ENCODE peak calls at places on chromosomes 11 and 22, in five cellular contexts. U, P, B, R and D are unnamed samples.

GRCh38 chr22:47420211-47420610 is 657.8 kb downstream of the TBC1D22A start:
- DNase-seq in P (no peak), B (no peak), R (no peak), U (no peak), D (no peak)

GRCh38 chr11:134497586-134497985 is 85.5 kb upstream of the B3GAT1 start:
- DNase-seq in B (peak; percentile 30), P (no peak), R (peak; percentile 39), U (no peak), D (peak; percentile 20)

GRCh38 chr22:41810022-41810421 is 9.5 kb downstream of the CCDC134 start:
- DNase-seq in P (no peak), R (no peak), U (no peak), B (no peak), D (no peak)

GRCh38 chr22:46063861-46064235 is 86.5 kb upstream of the PPARA start:
- DNase-seq in P (peak; percentile 43), R (peak; percentile 66), B (peak; percentile 58), U (no peak), D (no peak)

GRCh38 chr11:127023991-127024390 is 23.4 kb upstream of the KIRREL3 start:
- DNase-seq in U (no peak), R (no peak), P (no peak), B (no peak), D (no peak)

GRCh38 chr11:8937159-8937558 is 4.4 kb upstream of the C11orf16 start:
- DNase-seq in R (no peak), B (no peak), P (no peak), U (no peak), D (no peak)

GRCh38 chr11:9601041-9601875 is 27.8 kb downstream of the WEE1 start:
- DNase-seq in B (no peak), R (no peak), P (no peak), U (no peak), D (peak; percentile 33)

GRCh38 chr22:36579441-36579840 is 50.5 kb upstream of the EIF3D start:
- DNase-seq in B (no peak), P (no peak), R (no peak), U (no peak), D (no peak)

GRCh38 chr11:84922212-84922805 is 704.8 kb downstream of the DLG2 start:
- DNase-seq in P (no peak), U (no peak), B (no peak), R (no peak), D (no peak)

GRCh38 chr11:76748931-76749330 is 34.2 kb upstream of the TSKU start:
- DNase-seq in B (no peak), U (no peak), P (no peak), R (no peak), D (no peak)
- H3K4me3 ChIP-seq in B (no peak overlapping the region), U (no peak overlapping the region), P (no peak overlapping the region), R (no peak overlapping the region), D (no peak overlapping the region)

GRCh38 chr22:21567456-21568206 is at the start of gene UBE2L3:
- DNase-seq in P (peak; percentile 88), B (peak; percentile 66), U (peak; percentile 73), R (peak; percentile 88), D (peak; percentile 84)

GRCh38 chr22:21571679-21572078 is 4.2 kb downstream of the UBE2L3 start:
- DNase-seq in B (no peak), R (no peak), P (no peak), U (no peak), D (no peak)

GRCh38 chr22:21569459-21570161 is 2.1 kb downstream of the UBE2L3 start:
- DNase-seq in R (no peak), U (no peak), P (no peak), B (no peak), D (no peak)

GRCh38 chr22:21570398-21570797 is 2.9 kb downstream of the UBE2L3 start:
- DNase-seq in B (no peak), R (no peak), P (no peak), U (no peak), D (no peak)

DNA sequence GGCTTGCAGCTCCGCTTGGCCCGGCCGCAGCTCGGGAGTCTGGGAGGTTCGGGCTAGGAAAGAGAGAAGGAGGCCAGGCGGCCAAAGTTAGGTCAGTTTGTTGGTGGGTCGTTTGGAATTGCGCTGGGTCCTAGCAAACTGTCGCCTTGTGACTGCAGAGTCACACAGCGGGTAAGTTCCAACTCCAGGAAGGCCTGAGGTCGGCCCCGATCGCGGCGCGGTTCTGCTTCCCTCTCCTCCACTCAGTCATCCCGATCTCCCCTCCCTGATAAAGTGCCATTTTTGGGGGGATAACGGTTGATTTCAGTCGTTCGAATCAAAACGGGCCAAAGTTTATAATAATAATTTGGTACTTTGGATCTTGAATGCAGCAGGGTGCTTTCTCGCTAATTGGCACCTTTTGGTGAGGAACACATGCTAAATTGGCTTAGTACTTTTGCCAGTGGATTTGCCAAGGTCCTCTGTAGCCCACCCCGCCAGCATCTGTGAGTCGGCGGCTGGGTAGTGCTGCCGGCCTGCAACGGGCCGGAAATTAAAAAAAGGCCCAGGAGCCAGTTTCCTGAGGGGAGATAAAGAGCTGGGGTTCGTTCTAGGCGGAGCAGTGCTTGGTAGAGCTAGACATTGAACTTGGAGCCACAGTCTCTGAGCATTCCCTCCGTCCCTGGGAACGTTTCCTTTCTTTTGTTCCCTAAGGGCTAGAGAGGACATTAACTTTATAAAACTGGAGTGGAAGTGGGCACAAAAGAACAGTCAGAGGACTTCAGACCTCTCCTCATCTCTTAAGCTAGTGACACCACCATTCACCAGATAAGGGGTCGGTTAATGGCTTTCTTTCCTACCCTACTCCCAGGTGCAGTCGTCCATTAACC is 927 bp downstream of the UBE2L3 start:
- DNase-seq in U (no peak), B (no peak), P (no peak), R (no peak), D (no peak)
- TF ChIP-seq POLR2A in U (no peak), B (no peak), P (no peak), R (no peak), D (no peak)

DNA sequence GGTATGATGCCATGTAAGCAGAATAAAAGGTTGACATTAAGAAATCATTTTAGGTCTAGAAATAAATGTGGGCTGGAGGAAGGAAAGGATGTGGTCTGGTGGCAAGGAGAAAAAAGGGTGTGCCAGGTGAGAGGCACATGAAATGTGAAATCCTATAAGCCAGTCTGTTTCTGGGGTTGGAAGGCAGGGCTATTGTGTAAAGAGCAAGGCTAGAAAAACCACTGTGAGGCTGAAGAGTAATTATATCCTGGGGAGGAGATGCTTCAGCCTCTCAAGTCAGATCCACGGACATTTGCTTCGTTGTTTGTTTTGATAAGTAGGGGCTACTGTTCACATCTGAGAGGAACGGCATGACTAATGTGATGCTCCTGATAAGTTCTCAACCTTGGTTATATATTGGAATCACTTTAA is 77.5 kb upstream of the CTSC start:
- DNase-seq in R (no peak), P (no peak), U (no peak), B (no peak), D (no peak)
- H3K4me3 ChIP-seq in R (no peak overlapping the region), P (no peak overlapping the region), U (no peak overlapping the region), B (no peak overlapping the region), D (no peak overlapping the region)

GRCh38 chr22:39311592-39312400 is 7.6 kb downstream of the RPL3 start:
- DNase-seq in P (no peak), U (no peak), B (no peak), R (no peak), D (no peak)
- TF ChIP-seq POLR2A in P (no peak), U (no peak), B (no peak), R (no peak), D (no peak)

GRCh38 chr11:104159356-104159755 is 4.6 kb downstream of the PDGFD start:
- DNase-seq in U (no peak), R (no peak), B (no peak), P (no peak), D (no peak)

GRCh38 chr11:104164028-104164520 is at the start of gene PDGFD:
- DNase-seq in U (peak; percentile 32), P (peak; percentile 83), R (peak; percentile 72), B (peak; percentile 37), D (peak; percentile 43)

GRCh38 chr11:104163100-104164027 is 583 bp downstream of the PDGFD start:
- DNase-seq in P (peak; percentile 65), B (peak; percentile 32), R (no peak), U (no peak), D (no peak)

GRCh38 chr11:104165014-104165413 is 1.1 kb upstream of the PDGFD start:
- DNase-seq in P (no peak), R (no peak), U (no peak), B (no peak), D (no peak)

GRCh38 chr11:104161751-104162450 is 2.0 kb downstream of the PDGFD start:
- DNase-seq in P (no peak), B (no peak), U (no peak), R (no peak), D (no peak)
- H3K4me3 ChIP-seq in P (peak overlapping the region; percentile 44), B (peak overlapping the region; percentile 79), U (no peak overlapping the region), R (no peak overlapping the region), D (no peak overlapping the region)

GRCh38 chr11:69427337-69427736 is 54.1 kb upstream of the LINC01488 start:
- DNase-seq in U (no peak), B (no peak), P (peak; percentile 13), R (peak; percentile 61), D (no peak)
- TF ChIP-seq POLR2A in U (no peak), B (no peak), P (no peak), R (no peak), D (no peak)

DNA sequence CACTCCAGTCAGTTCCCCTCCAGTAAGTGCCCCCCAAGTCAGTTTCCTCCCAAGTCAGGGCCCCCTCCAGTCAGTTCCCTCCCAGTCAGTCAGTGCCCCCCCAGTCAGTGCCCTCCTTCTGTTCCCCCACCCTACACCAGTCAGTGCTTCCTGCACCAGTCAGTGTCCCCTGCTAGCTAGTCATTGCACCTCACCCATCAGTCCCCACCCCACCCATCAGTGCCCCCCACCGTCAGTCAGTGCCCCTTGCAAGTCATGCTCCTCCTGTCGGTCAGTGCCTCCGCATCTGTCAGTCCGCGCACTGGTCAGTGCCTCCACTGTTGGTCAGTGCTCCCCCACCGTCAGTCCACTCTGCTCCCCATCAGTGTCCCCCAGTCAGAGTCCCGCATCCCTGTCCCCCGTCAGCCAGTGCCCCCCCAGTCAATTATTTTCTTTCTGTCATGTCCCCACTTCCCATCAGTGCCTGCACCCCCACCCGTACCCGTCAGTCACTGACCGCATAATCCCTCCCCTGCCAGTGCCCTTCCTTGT is 3.4 kb downstream of the PPP6R2 start:
- DNase-seq in B (no peak), R (no peak), P (no peak), U (no peak), D (no peak)
- H3K4me3 ChIP-seq in B (peak overlapping the region; percentile 33), R (no peak overlapping the region), P (no peak overlapping the region), U (no peak overlapping the region), D (no peak overlapping the region)